ENCODE peak calls at places on chromosomes 16 and 17, in six cellular contexts. K is A549, L is esophagus squamous epithelium, H is body of pancreas, Z is HCT116, P is IMR-90. Q is an unnamed sample. For H3K4me1, the result is how much of the 10 kb centered on the place peaks cover.

GRCh38 chr16:78740269-78740668 is 640.8 kb downstream of the WWOX start:
- DNase-seq in K (no peak), L (no peak), H (no peak), Z (no peak), P (no peak), Q (peak)

GRCh38 chr16:66044616-66045015 is 321.9 kb upstream of the CDH5 start:
- DNase-seq in K (no peak), L (no peak), H (no peak), Z (no peak), P (no peak), Q (no peak)

GRCh38 chr17:46072998-46073397 is 73.9 kb downstream of the STH start:
- DNase-seq in K (peak), L (no peak), H (no peak), Z (no peak), P (peak), Q (no peak)

GRCh38 chr17:39744836-39745215 is 7.1 kb downstream of the GRB7 start:
- DNase-seq in K (no peak), L (no peak), H (no peak), Z (no peak), P (no peak), Q (no peak)

GRCh38 chr17:81322271-81323082 is 27.4 kb upstream of the SLC38A10 start:
- DNase-seq in K (peak), L (no peak), H (no peak), Z (peak), P (no peak), Q (no peak)

GRCh38 chr17:31565652-31566051 is 174.2 kb downstream of the RAB11FIP4 start:
- DNase-seq in K (no peak), L (no peak), H (no peak), Z (no peak), P (no peak), Q (no peak)

GRCh38 chr16:88992351-88993005 is 15.5 kb upstream of the CBFA2T3 start:
- DNase-seq in K (no peak), L (no peak), H (no peak), Z (no peak), P (no peak), Q (no peak)

GRCh38 chr17:3963214-3964201 is 729 bp downstream of the ATP2A3 start:
- DNase-seq in K (no peak), L (peak), H (peak), Z (no peak), P (no peak), Q (peak)

GRCh38 chr17:75683467-75684041 is 16.4 kb downstream of the SAP30BP start:
- DNase-seq in K (peak), L (no peak), H (no peak), Z (peak), P (peak), Q (no peak)

GRCh38 chr17:75684924-75685323 is 17.8 kb downstream of the SAP30BP start:
- DNase-seq in K (no peak), L (no peak), H (no peak), Z (no peak), P (no peak), Q (no peak)

GRCh38 chr17:75688209-75688771 is 21.2 kb downstream of the SAP30BP start:
- DNase-seq in K (no peak), L (no peak), H (no peak), Z (no peak), P (no peak), Q (no peak)

GRCh38 chr17:75684249-75684648 is 17.1 kb downstream of the SAP30BP start:
- DNase-seq in K (no peak), L (no peak), H (no peak), Z (no peak), P (peak), Q (no peak)

GRCh38 chr17:75685508-75685907 is 18.4 kb downstream of the SAP30BP start:
- DNase-seq in K (no peak), L (no peak), H (no peak), Z (no peak), P (no peak), Q (no peak)
- H3K4me1 ChIP-seq in K (half or more), L (half or more), H (under half), Z (half or more), P (under half), Q (under half)

GRCh38 chr17:2055494-2056220 is 754 bp downstream of the HIC1 start:
- DNase-seq in K (no peak), L (no peak), H (peak), Z (no peak), P (peak), Q (no peak)
- TF ChIP-seq POLR2A in K (no peak), L (no peak), H (no peak), Z (no peak), P (no peak), Q (no peak)

GRCh38 chr16:25707553-25707952 is 15.8 kb downstream of the HS3ST4 start:
- DNase-seq in K (no peak), L (no peak), H (no peak), Z (no peak), P (no peak), Q (no peak)

GRCh38 chr16:25713785-25714570 is 22.2 kb downstream of the HS3ST4 start:
- DNase-seq in K (no peak), L (no peak), H (no peak), Z (no peak), P (no peak), Q (no peak)

GRCh38 chr16:25709182-25709581 is 17.4 kb downstream of the HS3ST4 start:
- DNase-seq in K (no peak), L (no peak), H (no peak), Z (no peak), P (no peak), Q (no peak)

GRCh38 chr16:25707982-25708583 is 16.3 kb downstream of the HS3ST4 start:
- DNase-seq in K (no peak), L (no peak), H (peak), Z (peak), P (no peak), Q (no peak)
- TF ChIP-seq CTCF in K (peak), L (peak), H (peak), Z (peak), P (peak), Q (peak)

DNA sequence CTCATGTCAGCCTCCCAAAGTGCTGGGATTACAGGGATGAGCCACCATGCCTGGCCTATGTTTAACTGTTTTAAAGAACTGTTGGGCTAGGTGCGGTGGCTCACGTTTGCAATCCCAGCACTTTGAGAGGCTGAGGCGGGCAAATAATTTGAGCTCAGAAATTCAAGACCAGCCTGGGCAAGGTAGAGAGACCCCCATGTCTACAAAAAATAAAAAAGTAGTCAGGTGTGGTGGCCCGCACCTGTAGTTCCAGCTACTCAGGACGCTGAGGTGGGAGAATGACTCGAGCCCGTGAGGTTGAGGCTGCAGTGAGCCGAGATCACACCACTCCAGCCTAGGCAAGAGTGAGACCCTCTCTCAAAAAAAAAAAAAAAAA is 1.9 kb upstream of the ITGAL start:
- DNase-seq in K (no peak), L (no peak), H (no peak), Z (no peak), P (no peak), Q (no peak)
- H3K4me1 ChIP-seq in K (under half), L (under half), H (under half), Z (under half), P (under half), Q (under half)

GRCh38 chr16:87956169-87956770 is 5.0 kb downstream of the BANP start:
- DNase-seq in K (no peak), L (no peak), H (no peak), Z (no peak), P (peak), Q (no peak)
- TF ChIP-seq POLR2A in K (no peak), L (no peak), H (no peak), Z (no peak), P (peak), Q (no peak)

GRCh38 chr17:28318759-28319660 is at the start of gene TMEM97:
- DNase-seq in K (peak), L (peak), H (peak), Z (peak), P (peak), Q (peak)
- TF ChIP-seq CTCF in K (no peak), L (peak), H (no peak), Z (no peak), P (peak), Q (no peak)